ENCODE peak calls at places on chromosome 13, in four cellular contexts. H is K562, U is neural progenitor cell, Q is HCT116. F is an unnamed sample.

GRCh38 chr13:42970824-42971669 is 21.0 kb downstream of the EPSTI1 start:
- DNase-seq in H (peak; percentile 24), U (peak; percentile 71), Q (peak; percentile 61), F (no peak)

GRCh38 chr13:43698009-43698408 is 88.8 kb downstream of the ENOX1 start:
- DNase-seq in U (no peak), Q (no peak), H (no peak), F (no peak)

GRCh38 chr13:46554971-46555370 is 2.0 kb downstream of the LRCH1 start:
- DNase-seq in U (no peak), H (no peak), Q (no peak), F (no peak)

GRCh38 chr13:113427562-113428468 is 25.5 kb downstream of the ADPRHL1 start:
- DNase-seq in H (no peak), U (peak; percentile 1), Q (no peak), F (no peak)

GRCh38 chr13:24617394-24618218 is 62.6 kb upstream of the ATP12A start:
- DNase-seq in Q (no peak), U (no peak), H (no peak), F (no peak)

GRCh38 chr13:74111399-74111798 is 22.8 kb downstream of the KLF12 start:
- DNase-seq in U (no peak), Q (no peak), H (no peak), F (no peak)

GRCh38 chr13:46860734-46861133 is 36.1 kb downstream of the HTR2A start:
- DNase-seq in U (no peak), H (no peak), Q (no peak), F (no peak)

GRCh38 chr13:99446242-99446641 is 55.0 kb upstream of the TM9SF2 start:
- DNase-seq in H (peak; percentile 23), U (no peak), Q (peak; percentile 36), F (no peak)

GRCh38 chr13:23674795-23675640 is 104.8 kb downstream of the TNFRSF19 start:
- DNase-seq in H (no peak), Q (no peak), U (no peak), F (peak; percentile 71)

GRCh38 chr13:83780201-83780600 is 102.1 kb downstream of the SLITRK1 start:
- DNase-seq in Q (peak; percentile 0), U (peak; percentile 39), H (peak; percentile 3), F (peak; percentile 2)

GRCh38 chr13:99281811-99282263 is 23.7 kb upstream of the GPR18 start:
- DNase-seq in Q (no peak), H (no peak), U (no peak), F (no peak)

GRCh38 chr13:52850396-52851152 is 2.1 kb upstream of the PCDH8 start:
- DNase-seq in Q (no peak), U (peak; percentile 93), H (peak; percentile 3), F (no peak)

GRCh38 chr13:57627663-57628062 is 3.9 kb upstream of the PCDH17 start:
- DNase-seq in H (peak; percentile 8), Q (no peak), U (peak; percentile 26), F (no peak)

GRCh38 chr13:20177049-20177831 is 15.5 kb downstream of the GJB2 start:
- DNase-seq in H (no peak), U (no peak), Q (no peak), F (no peak)

GRCh38 chr13:30071890-30072817 is 221.7 kb upstream of the UBL3 start:
- DNase-seq in Q (no peak), U (no peak), H (no peak), F (no peak)

GRCh38 chr13:43786766-43787517 is at the start of gene ENOX1:
- DNase-seq in Q (peak; percentile 34), U (peak; percentile 88), H (no peak), F (no peak)

GRCh38 chr13:64154514-64154913 is 2738.9 kb upstream of the PCDH20 start:
- DNase-seq in H (no peak), Q (peak; percentile 4), U (no peak), F (no peak)

GRCh38 chr13:74444161-74444571 is 310.0 kb upstream of the KLF12 start:
- DNase-seq in Q (no peak), U (no peak), H (no peak), F (no peak)

GRCh38 chr13:95509521-95510315 is 42.8 kb upstream of the CLDN10 start:
- DNase-seq in U (no peak), Q (no peak), H (no peak), F (peak; percentile 41)

GRCh38 chr13:83622422-83622784 is 259.9 kb downstream of the SLITRK1 start:
- DNase-seq in Q (no peak), H (no peak), U (no peak), F (no peak)

GRCh38 chr13:39531646-39532045 is 71.3 kb downstream of the LHFPL6 start:
- DNase-seq in U (no peak), Q (no peak), H (no peak), F (no peak)
- H3K4me1 ChIP-seq in U (peaks cover 16% of the 10 kb centered on the region), Q (peaks cover 15% of the 10 kb centered on the region), H (no peaks in the 10 kb centered on the region), F (peaks cover 35% of the 10 kb centered on the region)

GRCh38 chr13:102395174-102395573 is 6.7 kb downstream of the FGF14 start:
- DNase-seq in H (no peak), U (no peak), Q (no peak), F (no peak)
- H2AFZ ChIP-seq in H (peak overlapping the region; percentile 84), U (peak overlapping the region; percentile 80), Q (no peak overlapping the region), F (no peak overlapping the region)

DNA sequence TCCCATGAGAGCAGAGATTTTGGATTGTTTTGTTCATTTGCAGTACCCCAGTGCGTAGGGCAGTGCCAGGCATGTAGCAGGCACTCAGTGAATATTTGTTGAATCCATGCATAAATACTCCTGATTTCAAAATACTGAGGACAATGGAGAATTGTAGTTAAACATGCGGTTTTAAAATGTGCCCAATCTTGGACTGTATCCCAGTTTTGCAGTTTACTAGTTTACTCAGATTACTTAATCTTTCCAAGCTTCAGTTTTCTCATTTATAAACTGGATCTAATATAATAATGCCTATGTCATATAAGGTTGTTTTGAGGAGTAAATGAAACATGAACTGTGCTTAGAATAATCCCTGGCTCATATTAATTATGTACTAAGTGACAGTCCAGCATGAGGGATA is 39.0 kb downstream of the RCBTB2 start:
- DNase-seq in U (no peak), H (no peak), Q (no peak), F (no peak)
- H3K4me1 ChIP-seq in U (no peaks in the 10 kb centered on the region), H (peaks cover 6% of the 10 kb centered on the region), Q (no peaks in the 10 kb centered on the region), F (no peaks in the 10 kb centered on the region)

GRCh38 chr13:79447741-79448140 is 33.2 kb upstream of the NDFIP2 start:
- DNase-seq in U (peak; percentile 25), Q (no peak), H (no peak), F (no peak)

GRCh38 chr13:79445968-79446645 is 34.8 kb upstream of the NDFIP2 start:
- DNase-seq in H (no peak), Q (no peak), U (peak; percentile 47), F (no peak)

GRCh38 chr13:79450110-79450509 is 30.8 kb upstream of the NDFIP2 start:
- DNase-seq in Q (no peak), U (no peak), H (no peak), F (no peak)

GRCh38 chr13:79447141-79447540 is 33.8 kb upstream of the NDFIP2 start:
- DNase-seq in U (peak; percentile 52), Q (no peak), H (no peak), F (no peak)

GRCh38 chr13:79448413-79448812 is 32.5 kb upstream of the NDFIP2 start:
- DNase-seq in Q (no peak), U (no peak), H (peak; percentile 15), F (no peak)
- H2AFZ ChIP-seq in Q (no peak overlapping the region), U (no peak overlapping the region), H (peak overlapping the region; percentile 66), F (no peak overlapping the region)

GRCh38 chr13:50081899-50082425 is 66.7 kb downstream of the KCNRG start:
- DNase-seq in U (peak; percentile 99), Q (peak; percentile 98), H (peak; percentile 97), F (peak; percentile 91)
- H3K4me1 ChIP-seq in U (peaks cover 23% of the 10 kb centered on the region), Q (peaks cover 44% of the 10 kb centered on the region), H (peaks cover 2% of the 10 kb centered on the region), F (peaks cover 21% of the 10 kb centered on the region)

GRCh38 chr13:90882551-90882950 is 464.9 kb upstream of the MIR17HG start:
- DNase-seq in U (no peak), H (no peak), Q (no peak), F (no peak)

GRCh38 chr13:90884066-90884465 is 463.4 kb upstream of the MIR17HG start:
- DNase-seq in Q (no peak), U (no peak), H (no peak), F (no peak)

GRCh38 chr13:90883592-90883991 is 463.9 kb upstream of the MIR17HG start:
- DNase-seq in H (no peak), Q (no peak), U (no peak), F (no peak)

GRCh38 chr13:90880790-90881189 is 466.7 kb upstream of the MIR17HG start:
- DNase-seq in H (no peak), U (no peak), Q (no peak), F (no peak)
- H2AFZ ChIP-seq in H (no peak overlapping the region), U (no peak overlapping the region), Q (no peak overlapping the region), F (no peak overlapping the region)

GRCh38 chr13:40617801-40618356 is 48.6 kb downstream of the FOXO1 start:
- DNase-seq in Q (no peak), H (no peak), U (no peak), F (no peak)
- H3K4me1 ChIP-seq in Q (peaks cover 7% of the 10 kb centered on the region), H (no peaks in the 10 kb centered on the region), U (peaks cover 9% of the 10 kb centered on the region), F (peaks cover 3% of the 10 kb centered on the region)